ENCODE peak calls at places on chromosomes 2 and 18, in five cellular contexts. Q, K, Z, F and C are unnamed samples.

GRCh38 chr18:3449702-3450357 is at the start of gene TGIF1:
- DNase-seq in Q (no peak), K (peak), Z (peak), F (peak), C (peak)

GRCh38 chr2:44942304-44943030 is 965 bp downstream of the SIX3 start:
- DNase-seq in Q (no peak), K (no peak), Z (no peak), F (no peak), C (no peak)

GRCh38 chr18:62566199-62566598 is 43.4 kb downstream of the ZCCHC2 start:
- DNase-seq in Q (peak), K (no peak), Z (peak), F (no peak), C (peak)

GRCh38 chr2:74554821-74555531 is 456 bp downstream of the DOK1 start:
- DNase-seq in Q (no peak), K (peak), Z (no peak), F (no peak), C (no peak)

GRCh38 chr2:4358855-4359254 is 655.5 kb downstream of the DCDC2C start:
- DNase-seq in Q (no peak), K (no peak), Z (no peak), F (no peak), C (no peak)

GRCh38 chr18:25445430-25445829 is 93.5 kb upstream of the ZNF521 start:
- DNase-seq in Q (no peak), K (no peak), Z (no peak), F (no peak), C (no peak)

GRCh38 chr2:42614838-42615237 is 46.4 kb downstream of the MTA3 start:
- DNase-seq in Q (no peak), K (no peak), Z (no peak), F (no peak), C (no peak)

GRCh38 chr2:118221952-118222594 is 133.8 kb downstream of the INSIG2 start:
- DNase-seq in Q (peak), K (no peak), Z (no peak), F (peak), C (no peak)

GRCh38 chr2:54947121-54947520 is 103.1 kb downstream of the RTN4 start:
- DNase-seq in Q (no peak), K (no peak), Z (no peak), F (no peak), C (peak)

GRCh38 chr2:175707322-175707721 is 294.7 kb downstream of the LNPK start:
- DNase-seq in Q (no peak), K (no peak), Z (no peak), F (no peak), C (no peak)

GRCh38 chr2:13480057-13480456 is 763.3 kb downstream of the TRIB2 start:
- DNase-seq in Q (no peak), K (no peak), Z (no peak), F (no peak), C (no peak)

GRCh38 chr2:23565814-23566213 is 180.8 kb downstream of the KLHL29 start:
- DNase-seq in Q (no peak), K (no peak), Z (no peak), F (no peak), C (no peak)

GRCh38 chr18:49846263-49846662 is 32.9 kb upstream of the ACAA2 start:
- DNase-seq in Q (no peak), K (no peak), Z (no peak), F (no peak), C (no peak)

GRCh38 chr2:12834239-12834638 is 117.5 kb downstream of the TRIB2 start:
- DNase-seq in Q (no peak), K (no peak), Z (no peak), F (no peak), C (no peak)

GRCh38 chr2:43201016-43201415 is 25.4 kb downstream of the ZFP36L2 start:
- DNase-seq in Q (no peak), K (no peak), Z (no peak), F (no peak), C (no peak)

GRCh38 chr2:239025951-239026461 is 178.1 kb downstream of the TWIST2 start:
- DNase-seq in Q (no peak), K (no peak), Z (no peak), F (no peak), C (no peak)

GRCh38 chr18:10482985-10483949 is 28.8 kb downstream of the APCDD1 start:
- DNase-seq in Q (no peak), K (no peak), Z (peak), F (no peak), C (no peak)

GRCh38 chr2:37243435-37243834 is 12.0 kb downstream of the NDUFAF7 start:
- DNase-seq in Q (no peak), K (no peak), Z (no peak), F (no peak), C (no peak)

GRCh38 chr2:166090346-166090745 is 37.5 kb downstream of the SCN1A start:
- DNase-seq in Q (no peak), K (no peak), Z (no peak), F (no peak), C (no peak)

GRCh38 chr2:64143154-64144056 is 815 bp downstream of the PELI1 start:
- DNase-seq in Q (peak), K (no peak), Z (no peak), F (peak), C (peak)

GRCh38 chr2:150152240-150152639 is 335.2 kb downstream of the RND3 start:
- DNase-seq in Q (no peak), K (no peak), Z (no peak), F (no peak), C (no peak)

GRCh38 chr2:58107803-58108710 is 61.5 kb downstream of the VRK2 start:
- DNase-seq in Q (peak), K (no peak), Z (no peak), F (peak), C (no peak)

GRCh38 chr2:226798422-226799210 is 1.0 kb downstream of the IRS1 start:
- DNase-seq in Q (no peak), K (peak), Z (no peak), F (peak), C (no peak)

GRCh38 chr18:62925031-62925688 is 209.8 kb downstream of the PHLPP1 start:
- DNase-seq in Q (no peak), K (no peak), Z (no peak), F (peak), C (no peak)

GRCh38 chr2:215614296-215614695 is 178.4 kb upstream of the FN1 start:
- DNase-seq in Q (no peak), K (no peak), Z (no peak), F (no peak), C (no peak)

GRCh38 chr18:74110983-74111382 is 36.7 kb downstream of the FBXO15 start:
- DNase-seq in Q (no peak), K (no peak), Z (no peak), F (no peak), C (no peak)

GRCh38 chr2:135337066-135337465 is 194.0 kb downstream of the ZRANB3 start:
- DNase-seq in Q (no peak), K (no peak), Z (no peak), F (no peak), C (no peak)
- H3K27ac ChIP-seq in Q (no peak), K (no peak), Z (no peak), F (no peak), C (no peak)

GRCh38 chr2:229282758-229283546 is 11.9 kb upstream of the PID1 start:
- DNase-seq in Q (no peak), K (peak), Z (no peak), F (peak), C (no peak)

DNA sequence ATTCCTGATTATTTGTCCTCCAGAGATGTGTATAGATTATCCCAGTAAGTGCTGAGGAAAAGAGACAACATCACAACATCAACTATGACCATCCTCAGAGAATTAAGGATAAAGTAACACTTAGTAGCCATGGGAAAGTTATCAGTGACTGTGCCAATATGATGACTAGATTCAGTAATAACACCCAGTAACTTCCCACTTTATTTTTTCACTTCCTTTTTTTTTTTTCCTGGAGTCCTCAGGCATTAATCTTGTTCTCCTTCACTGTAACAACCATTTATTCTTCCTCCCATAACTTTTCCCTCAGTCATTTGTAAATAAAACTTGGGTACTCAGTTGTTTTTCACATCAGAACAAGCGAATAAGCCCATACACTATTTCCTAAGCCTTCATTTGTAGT is 16.7 kb upstream of the PID1 start:
- DNase-seq in Q (no peak), K (no peak), Z (no peak), F (no peak), C (no peak)
- H3K27ac ChIP-seq in Q (no peak), K (no peak), Z (no peak), F (no peak), C (no peak)

GRCh38 chr2:7730449-7730848 is 813.2 kb downstream of the RNF144A start:
- DNase-seq in Q (no peak), K (no peak), Z (no peak), F (no peak), C (no peak)
- H3K27ac ChIP-seq in Q (no peak), K (no peak), Z (no peak), F (no peak), C (no peak)

GRCh38 chr2:126864861-126865260 is 33.8 kb upstream of the TEX51 start:
- DNase-seq in Q (no peak), K (no peak), Z (no peak), F (no peak), C (no peak)
- H3K27ac ChIP-seq in Q (no peak), K (no peak), Z (no peak), F (no peak), C (no peak)

DNA sequence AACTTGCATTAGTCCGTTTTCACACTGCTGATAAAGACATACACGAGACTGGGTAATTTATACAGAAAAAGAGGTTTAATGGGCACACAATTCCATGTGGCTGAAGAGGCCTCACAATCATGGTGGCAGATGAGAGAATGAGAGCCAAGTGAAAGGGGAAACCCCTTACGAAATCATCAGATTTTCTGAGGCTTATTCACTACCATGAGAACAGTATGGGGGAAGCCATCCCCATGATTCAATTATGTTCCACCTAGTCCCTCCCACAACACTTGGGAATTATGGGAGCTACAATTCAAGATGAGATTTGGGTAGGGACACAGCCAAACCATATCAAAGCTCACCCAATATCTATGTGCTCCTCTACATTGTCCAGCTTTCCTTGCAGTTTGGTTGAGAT is 16.0 kb upstream of the SERPINE2 start:
- DNase-seq in Q (no peak), K (no peak), Z (no peak), F (no peak), C (no peak)
- H3K27ac ChIP-seq in Q (no peak), K (no peak), Z (no peak), F (no peak), C (no peak)

GRCh38 chr18:44579745-44580144 is 100.9 kb upstream of the SETBP1 start:
- DNase-seq in Q (no peak), K (no peak), Z (no peak), F (no peak), C (no peak)
- H3K27ac ChIP-seq in Q (no peak), K (no peak), Z (no peak), F (no peak), C (no peak)

DNA sequence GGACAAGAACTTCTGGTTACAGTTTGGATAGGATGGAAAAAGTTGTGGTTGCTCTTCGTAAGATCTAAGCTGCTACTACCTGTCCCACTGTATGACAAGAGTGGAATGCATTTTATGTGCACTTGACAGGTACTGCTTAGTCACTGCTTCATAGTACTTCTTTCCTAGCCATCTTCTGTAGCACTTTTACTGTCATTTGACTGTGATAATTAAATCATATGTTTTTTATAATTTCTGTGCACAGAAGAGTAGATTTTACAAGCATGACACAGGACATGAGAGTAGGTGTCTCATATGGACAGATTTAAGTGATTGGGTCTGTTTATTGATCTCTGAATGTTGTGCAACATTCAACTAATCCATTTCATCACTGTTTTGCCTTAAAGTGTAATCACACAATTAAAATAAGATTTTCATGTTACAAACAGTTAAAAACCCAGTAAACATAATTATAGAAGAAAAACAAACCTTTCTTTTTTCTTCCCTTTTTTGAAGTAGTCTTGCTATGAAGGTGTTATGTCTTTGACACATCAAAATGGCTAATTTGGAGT is 2.9 kb downstream of the SPATS2L start:
- DNase-seq in Q (no peak), K (no peak), Z (no peak), F (no peak), C (no peak)
- H3K27ac ChIP-seq in Q (peak), K (no peak), Z (no peak), F (no peak), C (no peak)